ENCODE peak calls at places on chromosome X, in nine cellular contexts. One of them, this sample, is unnamed.

GRCh38 chrX:49003696-49004095 is 1.6 kb upstream of the GRIPAP1 start:
- DNase-seq in CD14-positive monocyte: no peak
- DNase-seq in Caco-2: no peak
- DNase-seq in neural progenitor cell: no peak
- DNase-seq in cardiac fibroblast: no peak
- DNase-seq in brain microvascular endothelial cell: no peak
- DNase-seq in HCT116: no peak
- DNase-seq in dorsolateral prefrontal cortex: no peak
- DNase-seq in fibroblast of mammary gland: no peak
- DNase-seq in this sample: no peak

GRCh38 chrX:44422631-44423030 is 79.2 kb upstream of the EFHC2 start:
- DNase-seq in neural progenitor cell: no peak
- DNase-seq in CD14-positive monocyte: no peak
- DNase-seq in dorsolateral prefrontal cortex: no peak
- DNase-seq in brain microvascular endothelial cell: no peak
- DNase-seq in Caco-2: no peak
- DNase-seq in cardiac fibroblast: no peak
- DNase-seq in HCT116: no peak
- DNase-seq in fibroblast of mammary gland: no peak
- DNase-seq in this sample: no peak

GRCh38 chrX:69021561-69021960 is 143.7 kb downstream of the PJA1 start:
- DNase-seq in HCT116: no peak
- DNase-seq in cardiac fibroblast: no peak
- DNase-seq in brain microvascular endothelial cell: no peak
- DNase-seq in CD14-positive monocyte: no peak
- DNase-seq in neural progenitor cell: no peak
- DNase-seq in Caco-2: no peak
- DNase-seq in dorsolateral prefrontal cortex: no peak
- DNase-seq in fibroblast of mammary gland: no peak
- DNase-seq in this sample: no peak

GRCh38 chrX:1610166-1610565 is 4.7 kb upstream of the ASMT start:
- DNase-seq in cardiac fibroblast: no peak
- DNase-seq in brain microvascular endothelial cell: no peak
- DNase-seq in Caco-2: no peak
- DNase-seq in neural progenitor cell: no peak
- DNase-seq in HCT116: no peak
- DNase-seq in CD14-positive monocyte: no peak
- DNase-seq in fibroblast of mammary gland: no peak
- DNase-seq in dorsolateral prefrontal cortex: no peak
- DNase-seq in this sample: no peak

GRCh38 chrX:71637848-71638247 is 19.5 kb upstream of the CXCR3 start:
- DNase-seq in neural progenitor cell: no peak
- DNase-seq in dorsolateral prefrontal cortex: no peak
- DNase-seq in Caco-2: no peak
- DNase-seq in brain microvascular endothelial cell: peak
- DNase-seq in HCT116: no peak
- DNase-seq in fibroblast of mammary gland: peak
- DNase-seq in CD14-positive monocyte: no peak
- DNase-seq in cardiac fibroblast: peak
- DNase-seq in this sample: peak

GRCh38 chrX:149825424-149825823 is 43.7 kb downstream of the MAGEA9 start:
- DNase-seq in dorsolateral prefrontal cortex: no peak
- DNase-seq in cardiac fibroblast: peak
- DNase-seq in brain microvascular endothelial cell: peak
- DNase-seq in neural progenitor cell: peak
- DNase-seq in Caco-2: peak
- DNase-seq in HCT116: peak
- DNase-seq in CD14-positive monocyte: no peak
- DNase-seq in fibroblast of mammary gland: peak
- DNase-seq in this sample: no peak

GRCh38 chrX:119174900-119175299 is 47.3 kb upstream of the KIAA1210 start:
- DNase-seq in brain microvascular endothelial cell: no peak
- DNase-seq in HCT116: no peak
- DNase-seq in fibroblast of mammary gland: no peak
- DNase-seq in Caco-2: no peak
- DNase-seq in cardiac fibroblast: no peak
- DNase-seq in neural progenitor cell: no peak
- DNase-seq in CD14-positive monocyte: no peak
- DNase-seq in dorsolateral prefrontal cortex: no peak
- DNase-seq in this sample: no peak

GRCh38 chrX:150460063-150460462 is 96.9 kb downstream of the MAMLD1 start:
- DNase-seq in Caco-2: no peak
- DNase-seq in brain microvascular endothelial cell: no peak
- DNase-seq in fibroblast of mammary gland: no peak
- DNase-seq in dorsolateral prefrontal cortex: no peak
- DNase-seq in HCT116: no peak
- DNase-seq in cardiac fibroblast: no peak
- DNase-seq in CD14-positive monocyte: no peak
- DNase-seq in neural progenitor cell: no peak
- DNase-seq in this sample: no peak

GRCh38 chrX:19332983-19333382 is 10.7 kb upstream of the PDHA1 start:
- DNase-seq in cardiac fibroblast: peak
- DNase-seq in neural progenitor cell: no peak
- DNase-seq in CD14-positive monocyte: no peak
- DNase-seq in dorsolateral prefrontal cortex: no peak
- DNase-seq in brain microvascular endothelial cell: no peak
- DNase-seq in fibroblast of mammary gland: peak
- DNase-seq in Caco-2: no peak
- DNase-seq in HCT116: no peak
- DNase-seq in this sample: no peak

GRCh38 chrX:41023098-41023497 is 62.1 kb upstream of the USP9X start:
- DNase-seq in cardiac fibroblast: no peak
- DNase-seq in fibroblast of mammary gland: no peak
- DNase-seq in Caco-2: no peak
- DNase-seq in dorsolateral prefrontal cortex: no peak
- DNase-seq in brain microvascular endothelial cell: no peak
- DNase-seq in neural progenitor cell: no peak
- DNase-seq in HCT116: no peak
- DNase-seq in CD14-positive monocyte: no peak
- DNase-seq in this sample: no peak

GRCh38 chrX:47991263-47992092 is 12.3 kb downstream of the ZNF182 start:
- DNase-seq in brain microvascular endothelial cell: peak
- DNase-seq in neural progenitor cell: no peak
- DNase-seq in HCT116: no peak
- DNase-seq in fibroblast of mammary gland: peak
- DNase-seq in CD14-positive monocyte: no peak
- DNase-seq in dorsolateral prefrontal cortex: no peak
- DNase-seq in cardiac fibroblast: peak
- DNase-seq in Caco-2: no peak
- DNase-seq in this sample: peak

GRCh38 chrX:18899796-18900380 is 84.0 kb downstream of the PHKA2 start:
- DNase-seq in Caco-2: no peak
- DNase-seq in brain microvascular endothelial cell: no peak
- DNase-seq in dorsolateral prefrontal cortex: no peak
- DNase-seq in HCT116: no peak
- DNase-seq in fibroblast of mammary gland: peak
- DNase-seq in cardiac fibroblast: peak
- DNase-seq in neural progenitor cell: peak
- DNase-seq in CD14-positive monocyte: no peak
- DNase-seq in this sample: no peak

GRCh38 chrX:112367065-112367464 is 284.5 kb upstream of the TRPC5 start:
- DNase-seq in dorsolateral prefrontal cortex: no peak
- DNase-seq in cardiac fibroblast: no peak
- DNase-seq in fibroblast of mammary gland: no peak
- DNase-seq in neural progenitor cell: no peak
- DNase-seq in brain microvascular endothelial cell: no peak
- DNase-seq in CD14-positive monocyte: no peak
- DNase-seq in Caco-2: no peak
- DNase-seq in HCT116: no peak
- DNase-seq in this sample: no peak

GRCh38 chrX:112368371-112368770 is 285.8 kb upstream of the TRPC5 start:
- DNase-seq in HCT116: no peak
- DNase-seq in Caco-2: no peak
- DNase-seq in dorsolateral prefrontal cortex: no peak
- DNase-seq in CD14-positive monocyte: no peak
- DNase-seq in brain microvascular endothelial cell: no peak
- DNase-seq in fibroblast of mammary gland: no peak
- DNase-seq in cardiac fibroblast: no peak
- DNase-seq in neural progenitor cell: peak
- DNase-seq in this sample: no peak
- TF ChIP-seq CTCF in HCT116: no peak
- TF ChIP-seq CTCF in Caco-2: peak
- TF ChIP-seq CTCF in dorsolateral prefrontal cortex: peak
- TF ChIP-seq CTCF in CD14-positive monocyte: no peak
- TF ChIP-seq CTCF in brain microvascular endothelial cell: peak
- TF ChIP-seq CTCF in fibroblast of mammary gland: peak
- TF ChIP-seq CTCF in cardiac fibroblast: no peak
- TF ChIP-seq CTCF in neural progenitor cell: peak
- TF ChIP-seq CTCF in this sample: no peak

DNA sequence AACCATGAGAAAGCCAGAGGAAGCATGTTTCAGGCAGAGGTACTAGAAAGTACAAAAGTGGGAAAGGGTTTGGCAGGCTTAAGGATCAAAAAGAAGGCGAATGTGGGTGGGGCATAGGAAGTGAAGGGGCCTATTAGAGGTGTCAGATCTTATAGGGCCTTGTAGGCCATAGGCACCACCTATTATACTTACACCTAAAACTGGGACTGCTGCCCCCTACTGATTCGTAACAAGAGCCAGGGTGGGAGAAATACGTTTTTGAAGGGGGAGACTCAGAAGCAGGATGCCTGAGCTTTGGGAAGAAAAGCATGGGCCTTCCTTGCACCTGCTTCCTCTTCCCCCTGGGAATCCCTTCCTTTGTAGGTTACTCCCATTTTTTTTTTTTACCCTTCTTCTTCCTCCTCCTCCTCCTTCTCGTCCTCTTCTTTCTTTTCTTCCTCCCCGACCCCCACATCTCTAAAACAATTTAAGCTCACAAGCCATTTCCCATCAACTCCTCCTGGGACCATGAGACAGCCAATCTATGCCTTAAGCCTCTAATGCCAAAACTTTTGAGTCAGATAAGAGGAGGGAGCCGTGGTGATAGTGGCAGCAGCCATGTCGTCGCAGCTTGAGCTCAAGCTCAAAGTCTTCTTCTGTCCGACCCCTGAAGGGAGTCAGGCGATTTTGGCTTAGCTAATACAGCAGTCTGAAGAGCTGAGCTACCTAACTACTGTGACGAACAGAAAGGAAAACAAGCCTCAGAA is 40.8 kb upstream of the GPC3 start:
- DNase-seq in fibroblast of mammary gland: no peak
- DNase-seq in brain microvascular endothelial cell: no peak
- DNase-seq in HCT116: no peak
- DNase-seq in CD14-positive monocyte: no peak
- DNase-seq in dorsolateral prefrontal cortex: no peak
- DNase-seq in Caco-2: no peak
- DNase-seq in neural progenitor cell: peak
- DNase-seq in cardiac fibroblast: no peak
- DNase-seq in this sample: no peak
- TF ChIP-seq CTCF in fibroblast of mammary gland: no peak
- TF ChIP-seq CTCF in brain microvascular endothelial cell: no peak
- TF ChIP-seq CTCF in HCT116: no peak
- TF ChIP-seq CTCF in CD14-positive monocyte: no peak
- TF ChIP-seq CTCF in dorsolateral prefrontal cortex: no peak
- TF ChIP-seq CTCF in Caco-2: peak
- TF ChIP-seq CTCF in neural progenitor cell: peak
- TF ChIP-seq CTCF in cardiac fibroblast: no peak
- TF ChIP-seq CTCF in this sample: no peak

GRCh38 chrX:57289089-57289488 is 2.6 kb downstream of the FAAH2 start:
- DNase-seq in neural progenitor cell: no peak
- DNase-seq in dorsolateral prefrontal cortex: no peak
- DNase-seq in cardiac fibroblast: no peak
- DNase-seq in CD14-positive monocyte: no peak
- DNase-seq in Caco-2: no peak
- DNase-seq in HCT116: no peak
- DNase-seq in fibroblast of mammary gland: no peak
- DNase-seq in brain microvascular endothelial cell: no peak
- DNase-seq in this sample: no peak

GRCh38 chrX:57285001-57285400 is 1.5 kb upstream of the FAAH2 start:
- DNase-seq in HCT116: no peak
- DNase-seq in dorsolateral prefrontal cortex: no peak
- DNase-seq in brain microvascular endothelial cell: no peak
- DNase-seq in neural progenitor cell: no peak
- DNase-seq in CD14-positive monocyte: no peak
- DNase-seq in cardiac fibroblast: no peak
- DNase-seq in Caco-2: no peak
- DNase-seq in fibroblast of mammary gland: no peak
- DNase-seq in this sample: no peak

GRCh38 chrX:57282568-57282967 is 3.9 kb upstream of the FAAH2 start:
- DNase-seq in Caco-2: no peak
- DNase-seq in HCT116: no peak
- DNase-seq in neural progenitor cell: no peak
- DNase-seq in brain microvascular endothelial cell: no peak
- DNase-seq in cardiac fibroblast: no peak
- DNase-seq in dorsolateral prefrontal cortex: no peak
- DNase-seq in CD14-positive monocyte: no peak
- DNase-seq in fibroblast of mammary gland: no peak
- DNase-seq in this sample: no peak

GRCh38 chrX:57286507-57287251 is at the start of gene FAAH2:
- DNase-seq in brain microvascular endothelial cell: no peak
- DNase-seq in fibroblast of mammary gland: no peak
- DNase-seq in cardiac fibroblast: no peak
- DNase-seq in dorsolateral prefrontal cortex: no peak
- DNase-seq in Caco-2: peak
- DNase-seq in HCT116: peak
- DNase-seq in neural progenitor cell: peak
- DNase-seq in CD14-positive monocyte: no peak
- DNase-seq in this sample: no peak
- TF ChIP-seq CTCF in brain microvascular endothelial cell: no peak
- TF ChIP-seq CTCF in fibroblast of mammary gland: no peak
- TF ChIP-seq CTCF in cardiac fibroblast: no peak
- TF ChIP-seq CTCF in dorsolateral prefrontal cortex: no peak
- TF ChIP-seq CTCF in Caco-2: peak
- TF ChIP-seq CTCF in HCT116: no peak
- TF ChIP-seq CTCF in neural progenitor cell: peak
- TF ChIP-seq CTCF in CD14-positive monocyte: no peak
- TF ChIP-seq CTCF in this sample: no peak

GRCh38 chrX:131366387-131366786 is 77.3 kb upstream of the IGSF1 start:
- DNase-seq in Caco-2: no peak
- DNase-seq in HCT116: no peak
- DNase-seq in brain microvascular endothelial cell: no peak
- DNase-seq in cardiac fibroblast: no peak
- DNase-seq in CD14-positive monocyte: no peak
- DNase-seq in dorsolateral prefrontal cortex: no peak
- DNase-seq in fibroblast of mammary gland: no peak
- DNase-seq in neural progenitor cell: no peak
- DNase-seq in this sample: no peak
- TF ChIP-seq CTCF in Caco-2: no peak
- TF ChIP-seq CTCF in HCT116: no peak
- TF ChIP-seq CTCF in brain microvascular endothelial cell: no peak
- TF ChIP-seq CTCF in cardiac fibroblast: no peak
- TF ChIP-seq CTCF in CD14-positive monocyte: no peak
- TF ChIP-seq CTCF in dorsolateral prefrontal cortex: no peak
- TF ChIP-seq CTCF in fibroblast of mammary gland: no peak
- TF ChIP-seq CTCF in neural progenitor cell: peak
- TF ChIP-seq CTCF in this sample: no peak

DNA sequence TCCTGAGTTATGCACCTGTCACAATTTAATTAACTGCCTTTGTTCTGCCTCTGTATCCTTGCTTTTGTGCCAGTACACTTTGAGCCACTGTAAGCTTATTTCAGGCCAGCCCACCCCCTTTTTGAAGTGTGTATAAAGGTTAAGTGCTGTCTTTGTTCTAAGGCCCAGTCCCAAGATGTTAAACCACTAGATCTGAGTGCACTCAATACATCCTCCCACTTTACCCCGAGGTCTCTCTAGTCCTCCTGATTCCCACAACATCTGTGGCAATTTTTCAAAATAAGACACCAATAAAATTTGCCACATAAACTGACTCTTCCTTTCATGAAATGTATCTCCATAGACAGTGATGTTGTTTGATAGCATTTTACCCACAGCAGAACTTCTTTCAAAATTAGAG is 124.1 kb upstream of the SPIN4 start:
- DNase-seq in cardiac fibroblast: no peak
- DNase-seq in HCT116: peak
- DNase-seq in fibroblast of mammary gland: no peak
- DNase-seq in dorsolateral prefrontal cortex: no peak
- DNase-seq in Caco-2: no peak
- DNase-seq in CD14-positive monocyte: no peak
- DNase-seq in neural progenitor cell: peak
- DNase-seq in brain microvascular endothelial cell: no peak
- DNase-seq in this sample: no peak
- TF ChIP-seq CTCF in cardiac fibroblast: no peak
- TF ChIP-seq CTCF in HCT116: no peak
- TF ChIP-seq CTCF in fibroblast of mammary gland: no peak
- TF ChIP-seq CTCF in dorsolateral prefrontal cortex: no peak
- TF ChIP-seq CTCF in Caco-2: no peak
- TF ChIP-seq CTCF in CD14-positive monocyte: no peak
- TF ChIP-seq CTCF in neural progenitor cell: no peak
- TF ChIP-seq CTCF in brain microvascular endothelial cell: no peak
- TF ChIP-seq CTCF in this sample: no peak

This sample was measured in HFFc6.